ENCODE peak calls at places on chromosomes 4 and X, in seven cellular contexts. I is choroid plexus epithelial cell, K is A172, D is stomach, N is dorsolateral prefrontal cortex, P is HFF-Myc, X is HTR-8/SVneo. S is an unnamed sample.

GRCh38 chrX:68837119-68837518 is 8.3 kb downstream of the EFNB1 start:
- DNase-seq in K (no peak), N (no peak), X (no peak), P (no peak), I (no peak), D (no peak), S (no peak)

GRCh38 chr4:12880844-12881243 is 603.3 kb downstream of the RAB28 start:
- DNase-seq in K (no peak), N (no peak), I (no peak), P (no peak), X (no peak), D (no peak), S (no peak)

GRCh38 chr4:120007171-120007894 is 59.3 kb downstream of the MAD2L1 start:
- DNase-seq in X (peak), N (no peak), D (no peak), I (peak), P (peak), K (peak), S (peak)

GRCh38 chr4:76898385-76898692 is 395 bp upstream of the SOWAHB start:
- DNase-seq in D (no peak), X (no peak), P (no peak), K (no peak), I (peak), N (no peak), S (no peak)

GRCh38 chr4:171981185-171981584 is 168.0 kb downstream of the GALNTL6 start:
- DNase-seq in X (no peak), I (no peak), K (no peak), N (no peak), D (no peak), P (no peak), S (peak)

GRCh38 chrX:39730671-39731389 is 366.9 kb downstream of the BCOR start:
- DNase-seq in N (peak), D (peak), I (peak), P (peak), K (peak), X (peak), S (peak)

GRCh38 chrX:12013220-12013619 is 125.1 kb upstream of the FRMPD4 start:
- DNase-seq in D (no peak), N (no peak), I (peak), X (peak), K (peak), P (no peak), S (peak)

GRCh38 chr4:47213971-47214370 is 182.6 kb downstream of the GABRB1 start:
- DNase-seq in P (no peak), D (no peak), I (peak), N (no peak), X (peak), K (peak), S (peak)

GRCh38 chr4:134740290-134740689 is 538.7 kb upstream of the PABPC4L start:
- DNase-seq in X (no peak), N (no peak), K (no peak), D (no peak), P (no peak), I (no peak), S (no peak)

GRCh38 chr4:48032721-48033120 is 16.1 kb downstream of the NIPAL1 start:
- DNase-seq in D (no peak), N (no peak), X (no peak), P (no peak), K (no peak), I (peak), S (no peak)

GRCh38 chrX:54193085-54193484 is 10.0 kb upstream of the FAM120C start:
- DNase-seq in I (no peak), X (no peak), N (no peak), K (no peak), D (no peak), P (no peak), S (no peak)

GRCh38 chr4:617644-618330 is 7.6 kb upstream of the PDE6B start:
- DNase-seq in D (no peak), K (no peak), N (no peak), X (no peak), I (no peak), P (no peak), S (no peak)

GRCh38 chr4:8060632-8061031 is 98.0 kb downstream of the ABLIM2 start:
- DNase-seq in N (no peak), K (no peak), P (no peak), I (no peak), X (no peak), D (no peak), S (no peak)

GRCh38 chrX:132216806-132217202 is 2.4 kb downstream of the RAP2C start:
- DNase-seq in D (no peak), K (no peak), N (no peak), X (no peak), I (peak), P (no peak), S (peak)

GRCh38 chr4:67593741-67594175 is 35.2 kb downstream of the STAP1 start:
- DNase-seq in K (no peak), I (peak), D (no peak), P (no peak), N (no peak), X (no peak), S (no peak)

GRCh38 chrX:1749499-1749898 is 134.6 kb downstream of the ASMT start:
- DNase-seq in N (no peak), X (no peak), I (no peak), K (no peak), P (no peak), D (no peak), S (no peak)

GRCh38 chr4:48752726-48753125 is 27.4 kb downstream of the FRYL start:
- DNase-seq in K (no peak), N (no peak), P (peak), X (no peak), I (peak), D (no peak), S (no peak)

GRCh38 chr4:65670331-65671031 is at the start of gene EPHA5:
- DNase-seq in P (no peak), X (peak), I (peak), K (peak), N (peak), D (peak), S (peak)

GRCh38 chr4:124206779-124207605 is 505.5 kb downstream of the ANKRD50 start:
- DNase-seq in N (no peak), P (no peak), D (no peak), K (peak), X (no peak), I (peak), S (peak)

GRCh38 chrX:10859353-10859752 is 239.0 kb upstream of the MID1 start:
- DNase-seq in X (no peak), D (no peak), N (no peak), P (no peak), K (no peak), I (no peak), S (no peak)